ENCODE peak calls at places on chromosomes 11 and 22, in five cellular contexts. One of them, this sample, is unnamed.
A peak's percentile ranks its signal among the peaks of the same experiment; 100 is the strongest.

GRCh38 chr11:43942651-43943356 is 367 bp downstream of the C11orf96 start:
- DNase-seq in SK-N-SH: peak; percentile 61
- DNase-seq in HCT116: no peak
- DNase-seq in HepG2: no peak
- DNase-seq in GM12878: no peak
- DNase-seq in this sample: peak; percentile 40

GRCh38 chr11:6224421-6224820 is 10.0 kb downstream of the FHIP1B start:
- DNase-seq in SK-N-SH: no peak
- DNase-seq in HCT116: no peak
- DNase-seq in HepG2: no peak
- DNase-seq in GM12878: no peak
- DNase-seq in this sample: no peak

GRCh38 chr22:35470903-35471321 is 69.7 kb upstream of the RASD2 start:
- DNase-seq in SK-N-SH: no peak
- DNase-seq in HCT116: peak; percentile 28
- DNase-seq in HepG2: peak; percentile 83
- DNase-seq in GM12878: no peak
- DNase-seq in this sample: no peak

GRCh38 chr11:76007179-76007578 is 192.2 kb downstream of the UVRAG start:
- DNase-seq in SK-N-SH: no peak
- DNase-seq in HCT116: no peak
- DNase-seq in HepG2: no peak
- DNase-seq in GM12878: no peak
- DNase-seq in this sample: no peak

GRCh38 chr11:10722307-10722706 is 28.7 kb upstream of the CTR9 start:
- DNase-seq in SK-N-SH: peak; percentile 23
- DNase-seq in HCT116: no peak
- DNase-seq in HepG2: no peak
- DNase-seq in GM12878: no peak
- DNase-seq in this sample: no peak

GRCh38 chr11:57745206-57745605 is 3.9 kb downstream of the SELENOH start:
- DNase-seq in SK-N-SH: no peak
- DNase-seq in HCT116: no peak
- DNase-seq in HepG2: no peak
- DNase-seq in GM12878: no peak
- DNase-seq in this sample: no peak

GRCh38 chr11:114416441-114416928 is 16.0 kb downstream of the RBM7 start:
- DNase-seq in SK-N-SH: no peak
- DNase-seq in HCT116: no peak
- DNase-seq in HepG2: no peak
- DNase-seq in GM12878: no peak
- DNase-seq in this sample: no peak

GRCh38 chr11:69637956-69638871 is 2.7 kb upstream of the CCND1 start:
- DNase-seq in SK-N-SH: peak; percentile 89
- DNase-seq in HCT116: peak; percentile 80
- DNase-seq in HepG2: no peak
- DNase-seq in GM12878: no peak
- DNase-seq in this sample: peak; percentile 90

GRCh38 chr11:7016011-7016410 is 4.1 kb downstream of the ZNF214 start:
- DNase-seq in SK-N-SH: no peak
- DNase-seq in HCT116: no peak
- DNase-seq in HepG2: no peak
- DNase-seq in GM12878: no peak
- DNase-seq in this sample: no peak

GRCh38 chr22:17938484-17938924 is 85.9 kb downstream of the MICAL3 start:
- DNase-seq in SK-N-SH: no peak
- DNase-seq in HCT116: no peak
- DNase-seq in HepG2: peak; percentile 44
- DNase-seq in GM12878: no peak
- DNase-seq in this sample: no peak
- TF ChIP-seq JUND in SK-N-SH: no peak
- TF ChIP-seq JUND in HCT116: no peak
- TF ChIP-seq JUND in HepG2: no peak
- TF ChIP-seq JUND in GM12878: no peak
- TF ChIP-seq JUND in this sample: no peak

DNA sequence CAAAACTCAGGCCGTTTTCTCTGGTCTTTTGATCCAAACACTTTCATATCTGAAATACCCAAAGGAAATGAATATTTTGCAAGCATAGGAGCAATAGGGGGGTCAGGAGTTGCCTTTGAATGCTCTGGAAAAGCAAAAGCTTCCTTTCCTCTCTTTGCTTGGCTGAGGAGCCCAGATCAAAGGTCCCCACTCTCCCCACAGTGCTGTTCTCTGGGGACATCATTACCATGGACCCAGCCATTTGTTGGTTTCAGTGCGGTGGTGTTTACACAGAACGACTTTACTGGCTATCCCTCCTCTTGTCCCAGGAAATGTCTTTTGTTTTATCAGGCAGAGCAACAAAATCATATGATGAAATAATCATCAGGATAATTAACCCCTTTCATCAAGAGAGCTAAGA is 1089.1 kb downstream of the TBC1D22A start:
- DNase-seq in SK-N-SH: no peak
- DNase-seq in HCT116: no peak
- DNase-seq in HepG2: no peak
- DNase-seq in GM12878: no peak
- DNase-seq in this sample: no peak
- TF ChIP-seq JUND in SK-N-SH: no peak
- TF ChIP-seq JUND in HCT116: no peak
- TF ChIP-seq JUND in HepG2: no peak
- TF ChIP-seq JUND in GM12878: no peak
- TF ChIP-seq JUND in this sample: no peak

GRCh38 chr22:40009231-40009769 is 14.5 kb downstream of the FAM83F start:
- DNase-seq in SK-N-SH: no peak
- DNase-seq in HCT116: no peak
- DNase-seq in HepG2: no peak
- DNase-seq in GM12878: no peak
- DNase-seq in this sample: no peak

GRCh38 chr22:40007826-40008710 is 13.3 kb downstream of the FAM83F start:
- DNase-seq in SK-N-SH: no peak
- DNase-seq in HCT116: no peak
- DNase-seq in HepG2: no peak
- DNase-seq in GM12878: no peak
- DNase-seq in this sample: no peak

GRCh38 chr22:40010752-40011145 is 16.0 kb downstream of the FAM83F start:
- DNase-seq in SK-N-SH: no peak
- DNase-seq in HCT116: no peak
- DNase-seq in HepG2: no peak
- DNase-seq in GM12878: no peak
- DNase-seq in this sample: no peak

GRCh38 chr22:40008726-40009125 is 14.0 kb downstream of the FAM83F start:
- DNase-seq in SK-N-SH: no peak
- DNase-seq in HCT116: no peak
- DNase-seq in HepG2: no peak
- DNase-seq in GM12878: no peak
- DNase-seq in this sample: no peak

GRCh38 chr22:40009953-40010751 is 15.4 kb downstream of the FAM83F start:
- DNase-seq in SK-N-SH: no peak
- DNase-seq in HCT116: no peak
- DNase-seq in HepG2: no peak
- DNase-seq in GM12878: no peak
- DNase-seq in this sample: no peak
- TF ChIP-seq JUND in SK-N-SH: no peak
- TF ChIP-seq JUND in HCT116: no peak
- TF ChIP-seq JUND in HepG2: no peak
- TF ChIP-seq JUND in GM12878: no peak
- TF ChIP-seq JUND in this sample: no peak

DNA sequence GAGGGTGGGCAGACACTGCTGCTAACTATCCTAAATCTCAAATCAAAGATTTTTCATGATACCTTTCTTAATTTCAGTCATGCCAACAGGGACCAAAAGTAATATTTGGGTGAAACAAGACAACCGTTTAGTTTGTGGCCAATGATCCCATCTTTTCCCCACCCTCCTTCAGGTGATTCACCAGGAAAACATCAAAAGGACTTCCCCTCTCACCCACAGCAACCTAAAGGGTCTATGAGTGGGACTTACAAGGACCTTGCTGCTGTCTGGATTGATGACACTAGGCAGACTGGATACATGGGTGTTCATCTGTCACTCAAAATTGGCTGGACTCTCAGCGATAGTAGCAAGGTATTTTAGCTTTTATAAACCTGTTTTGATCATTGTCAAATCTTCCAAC is 62.0 kb upstream of the ZC3H12C start:
- DNase-seq in SK-N-SH: no peak
- DNase-seq in HCT116: no peak
- DNase-seq in HepG2: no peak
- DNase-seq in GM12878: no peak
- DNase-seq in this sample: no peak
- TF ChIP-seq JUND in SK-N-SH: no peak
- TF ChIP-seq JUND in HCT116: no peak
- TF ChIP-seq JUND in HepG2: no peak
- TF ChIP-seq JUND in GM12878: no peak
- TF ChIP-seq JUND in this sample: no peak

DNA sequence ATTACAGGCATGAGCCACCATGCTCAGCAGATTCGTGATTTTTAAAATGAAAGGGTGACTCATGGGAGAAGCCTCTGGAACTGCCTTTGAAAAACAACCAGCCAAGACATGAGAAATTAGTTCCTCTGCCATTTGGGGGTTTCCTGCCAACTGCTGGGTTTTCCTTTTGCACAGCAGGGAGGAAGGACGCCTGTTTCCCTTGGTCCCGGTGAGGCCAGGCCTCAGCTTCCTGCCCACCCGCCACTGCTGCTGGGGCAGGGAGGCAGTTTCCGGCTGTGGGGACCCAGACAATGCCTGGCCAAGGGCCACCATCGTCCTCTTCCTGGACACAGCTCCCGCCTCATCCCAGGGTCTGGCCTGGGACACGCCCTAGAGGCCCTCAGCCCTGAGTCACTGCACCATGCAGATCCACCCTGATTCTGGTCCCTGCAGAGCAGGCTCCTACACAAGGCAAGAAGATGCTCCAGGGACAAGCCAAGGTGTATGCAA is 10.2 kb downstream of the PPM1F start:
- DNase-seq in SK-N-SH: no peak
- DNase-seq in HCT116: peak; percentile 44
- DNase-seq in HepG2: no peak
- DNase-seq in GM12878: no peak
- DNase-seq in this sample: no peak
- TF ChIP-seq JUND in SK-N-SH: peak; percentile 72
- TF ChIP-seq JUND in HCT116: no peak
- TF ChIP-seq JUND in HepG2: no peak
- TF ChIP-seq JUND in GM12878: no peak
- TF ChIP-seq JUND in this sample: no peak

DNA sequence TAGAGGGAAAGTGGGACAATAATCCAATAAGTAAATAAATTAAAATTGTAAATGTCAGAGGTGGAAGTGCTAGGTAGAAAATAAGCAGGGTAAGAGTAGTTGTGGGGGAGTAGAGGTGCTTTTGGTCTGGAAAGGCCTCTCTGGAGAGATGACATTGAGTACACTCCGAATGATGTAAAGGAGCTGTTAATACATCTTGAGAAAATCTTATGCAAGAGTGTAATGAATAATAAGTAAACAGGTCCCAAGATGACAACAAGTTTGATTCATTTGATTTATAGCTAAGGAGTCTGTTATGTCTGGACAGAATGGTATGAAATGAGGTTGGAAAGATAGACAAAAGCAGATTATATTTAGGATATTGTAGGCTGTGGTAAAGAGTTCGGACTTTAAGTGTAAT is 87.5 kb downstream of the TMEM135 start:
- DNase-seq in SK-N-SH: no peak
- DNase-seq in HCT116: no peak
- DNase-seq in HepG2: no peak
- DNase-seq in GM12878: no peak
- DNase-seq in this sample: no peak
- TF ChIP-seq JUND in SK-N-SH: no peak
- TF ChIP-seq JUND in HCT116: no peak
- TF ChIP-seq JUND in HepG2: no peak
- TF ChIP-seq JUND in GM12878: no peak
- TF ChIP-seq JUND in this sample: no peak

DNA sequence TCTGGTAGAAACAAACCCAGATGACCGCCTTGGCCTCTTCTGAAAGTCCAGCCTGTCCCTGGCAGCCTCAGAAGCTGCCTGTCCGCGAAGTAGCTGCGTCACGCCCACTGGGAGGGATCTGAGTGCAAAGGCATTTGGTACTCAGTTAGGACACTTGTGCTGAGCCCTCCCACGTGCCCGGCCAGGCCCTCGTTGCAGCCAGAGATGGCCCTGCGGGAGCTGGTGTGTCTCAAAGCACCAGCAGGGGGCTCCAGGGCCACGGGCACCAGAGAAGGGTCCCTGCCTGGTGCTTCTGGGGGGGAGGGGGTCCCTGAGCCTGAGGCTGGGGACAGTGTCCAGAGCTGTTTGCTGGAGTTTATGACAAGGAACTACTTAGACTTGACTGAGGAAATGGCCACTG is 5.8 kb downstream of the SELENOO start:
- DNase-seq in SK-N-SH: peak; percentile 87
- DNase-seq in HCT116: no peak
- DNase-seq in HepG2: peak; percentile 35
- DNase-seq in GM12878: no peak
- DNase-seq in this sample: no peak
- TF ChIP-seq JUND in SK-N-SH: no peak
- TF ChIP-seq JUND in HCT116: no peak
- TF ChIP-seq JUND in HepG2: no peak
- TF ChIP-seq JUND in GM12878: no peak
- TF ChIP-seq JUND in this sample: no peak

GRCh38 chr22:20298110-20298802 is 21.6 kb downstream of the DGCR6L start:
- DNase-seq in SK-N-SH: no peak
- DNase-seq in HCT116: no peak
- DNase-seq in HepG2: no peak
- DNase-seq in GM12878: no peak
- DNase-seq in this sample: no peak
- TF ChIP-seq JUND in SK-N-SH: no peak
- TF ChIP-seq JUND in HCT116: no peak
- TF ChIP-seq JUND in HepG2: no peak
- TF ChIP-seq JUND in GM12878: no peak
- TF ChIP-seq JUND in this sample: no peak

This sample was measured in T47D.